ENCODE peak calls at places on chromosomes 5 and 9, in eight cellular contexts. N is skeletal muscle cell; A is aorta; M is pulmonary artery endothelial cell; P is GM23338; X is GM06990; Y is effector memory CD8-positive, alpha-beta T cell; R is right cardiac atrium. J is an unnamed sample.

GRCh38 chr5:107524111-107524510 is 146.6 kb downstream of the EFNA5 start:
- DNase-seq in N (no peak), A (no peak), M (no peak), P (no peak), X (no peak), Y (no peak), R (no peak), J (no peak)

GRCh38 chr9:108151161-108151586 is 661.6 kb upstream of the KLF4 start:
- DNase-seq in N (peak), A (no peak), M (no peak), P (no peak), X (no peak), Y (no peak), R (peak), J (peak)

GRCh38 chr5:150108711-150109605 is 22.6 kb upstream of the CSF1R start:
- DNase-seq in N (no peak), A (peak), M (no peak), P (no peak), X (no peak), Y (no peak), R (peak), J (peak)

GRCh38 chr5:149893403-149893931 is 51.1 kb downstream of the PDE6A start:
- DNase-seq in N (peak), A (no peak), M (no peak), P (no peak), X (no peak), Y (no peak), R (no peak), J (peak)

GRCh38 chr9:82152181-82152580 is 163.6 kb downstream of the SPATA31D1 start:
- DNase-seq in N (no peak), A (no peak), M (no peak), P (no peak), X (no peak), Y (no peak), R (no peak), J (peak)

GRCh38 chr5:65577141-65577540 is 14.0 kb downstream of the PPWD1 start:
- DNase-seq in N (no peak), A (no peak), M (no peak), P (no peak), X (no peak), Y (no peak), R (no peak), J (no peak)

GRCh38 chr9:126298319-126298801 is 28.3 kb upstream of the MVB12B start:
- DNase-seq in N (peak), A (no peak), M (no peak), P (peak), X (no peak), Y (no peak), R (no peak), J (no peak)

GRCh38 chr9:124491049-124491975 is 15.9 kb downstream of the NR5A1 start:
- DNase-seq in N (no peak), A (no peak), M (no peak), P (no peak), X (no peak), Y (no peak), R (no peak), J (no peak)

GRCh38 chr5:179196420-179197079 is 136.4 kb downstream of the ZNF354C start:
- DNase-seq in N (no peak), A (peak), M (no peak), P (no peak), X (no peak), Y (no peak), R (peak), J (no peak)

J was measured in fibroblast of mammary gland.